ENCODE peak calls at places on chromosomes 11 and 22, in four cellular contexts. C is breast epithelium, G is A549, W is stomach. U is an unnamed sample.
A peak's percentile ranks its signal among the peaks of the same experiment; 100 is the strongest.

GRCh38 chr22:43004362-43005035 is 10.4 kb downstream of the PACSIN2 start:
- DNase-seq in C (no peak), W (no peak), G (no peak), U (no peak)

GRCh38 chr11:64850979-64851567 is 6.6 kb upstream of the CDC42BPG start:
- DNase-seq in G (no peak), C (no peak), W (peak; percentile 51), U (no peak)

GRCh38 chr11:70650075-70650909 is 252.0 kb downstream of the CTTN start:
- DNase-seq in G (peak; percentile 73), W (peak; percentile 51), C (no peak), U (peak; percentile 88)

GRCh38 chr11:35362571-35362980 is 56.8 kb downstream of the SLC1A2 start:
- DNase-seq in W (no peak), G (no peak), C (no peak), U (no peak)

GRCh38 chr11:129247129-129247528 is 55.0 kb upstream of the ARHGAP32 start:
- DNase-seq in C (no peak), W (no peak), G (peak; percentile 8), U (no peak)

GRCh38 chr11:103047837-103048236 is 44.1 kb downstream of the DCUN1D5 start:
- DNase-seq in W (no peak), G (no peak), C (no peak), U (no peak)

GRCh38 chr11:33982661-33983060 is 68.9 kb upstream of the CAPRIN1 start:
- DNase-seq in G (no peak), C (no peak), W (no peak), U (no peak)

GRCh38 chr11:77517753-77518152 is 43.9 kb upstream of the PAK1 start:
- DNase-seq in C (no peak), G (no peak), W (no peak), U (no peak)

GRCh38 chr11:77747381-77747969 is 73.0 kb downstream of the RSF1 start:
- DNase-seq in G (no peak), C (no peak), W (no peak), U (no peak)

DNA sequence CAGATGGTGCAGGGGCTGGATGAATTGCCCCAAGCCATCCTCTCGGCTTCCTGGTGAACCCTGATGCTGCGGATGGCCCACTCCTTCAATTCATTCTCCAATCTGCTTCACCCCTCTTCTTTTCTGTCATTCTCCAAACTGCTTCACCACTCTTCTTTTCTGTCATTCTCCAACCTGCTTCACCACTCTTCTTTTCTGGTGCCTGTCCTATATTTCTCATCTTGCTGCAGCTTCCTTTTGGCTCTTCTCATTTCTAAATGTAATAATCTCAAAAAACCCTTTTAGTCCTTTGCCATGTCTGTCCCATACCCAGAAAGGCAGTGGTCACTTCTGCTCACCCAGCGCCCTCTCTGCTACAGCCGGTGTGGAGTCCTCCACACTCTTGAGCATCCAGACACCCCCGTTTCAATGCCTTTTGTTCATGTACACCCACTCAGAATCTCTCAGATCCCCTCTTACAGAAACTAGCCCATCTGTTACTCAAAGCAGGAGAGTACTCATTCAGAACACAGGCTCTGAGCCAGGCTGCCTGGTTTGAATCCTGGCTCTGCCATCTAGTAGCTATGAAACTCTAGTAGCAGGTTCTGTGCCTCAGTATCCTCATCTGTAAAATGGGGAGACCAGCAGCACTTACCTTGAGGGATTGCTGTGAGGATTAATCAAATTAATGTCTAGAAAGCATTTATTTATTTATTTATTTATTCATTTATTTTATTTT is 14.9 kb downstream of the SERPIND1 start:
- DNase-seq in W (no peak), G (no peak), C (no peak), U (no peak)
- TF ChIP-seq POLR2A in W (no peak), G (no peak), C (no peak), U (no peak)

GRCh38 chr11:114192841-114193389 is 103.3 kb upstream of the NNMT start:
- DNase-seq in W (no peak), G (no peak), C (no peak), U (no peak)
- TF ChIP-seq CTCF in W (no peak), G (no peak), C (no peak), U (no peak)

GRCh38 chr11:117143390-117143789 is 697 bp upstream of the PAFAH1B2 start:
- DNase-seq in G (peak; percentile 47), C (no peak), W (peak; percentile 64), U (peak; percentile 85)

GRCh38 chr11:117146521-117146920 is 2.4 kb downstream of the PAFAH1B2 start:
- DNase-seq in C (no peak), W (no peak), G (no peak), U (no peak)

GRCh38 chr11:117145393-117145761 is 1.3 kb downstream of the PAFAH1B2 start:
- DNase-seq in W (no peak), G (peak; percentile 58), C (no peak), U (peak; percentile 48)

GRCh38 chr11:117144477-117145392 is 648 bp downstream of the PAFAH1B2 start:
- DNase-seq in W (peak; percentile 57), C (no peak), G (peak; percentile 38), U (peak; percentile 61)

GRCh38 chr11:117143871-117144476 is at the start of gene PAFAH1B2:
- DNase-seq in C (peak; percentile 96), W (peak; percentile 97), G (peak; percentile 93), U (peak; percentile 98)
- TF ChIP-seq POLR2A in C (peak; percentile 74), W (peak; percentile 92), G (peak; percentile 97), U (peak; percentile 23)

DNA sequence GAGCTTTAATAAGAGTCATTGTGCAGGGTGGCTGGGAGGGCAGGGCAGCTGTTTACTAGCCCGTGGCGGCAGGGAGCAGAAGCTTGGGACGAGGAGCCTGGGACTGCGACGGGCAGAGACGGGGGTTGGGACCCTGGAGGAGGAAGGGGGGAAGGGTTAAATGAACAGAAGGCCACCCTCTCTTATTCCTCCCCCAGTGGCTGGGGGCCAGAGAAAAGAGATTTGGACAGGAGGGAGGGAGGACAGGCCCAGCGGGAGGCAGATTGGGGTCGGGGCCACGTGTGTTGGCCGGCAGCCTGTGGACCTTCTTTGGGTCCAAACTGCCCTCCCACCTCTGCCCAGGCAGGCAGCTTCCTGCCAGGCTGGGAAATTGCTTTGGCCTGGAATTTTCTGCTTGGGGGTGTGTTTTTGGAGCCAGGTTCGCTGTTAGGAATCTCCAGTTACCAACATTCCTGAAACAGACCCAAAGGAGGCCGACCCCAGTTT is 50.2 kb downstream of the APOL3 start:
- DNase-seq in C (no peak), G (no peak), W (no peak), U (no peak)
- TF ChIP-seq CTCF in C (no peak), G (no peak), W (no peak), U (no peak)

GRCh38 chr11:105334025-105334714 is 194.6 kb upstream of the CARD18 start:
- DNase-seq in G (no peak), C (no peak), W (no peak), U (no peak)
- TF ChIP-seq POLR2A in G (no peak), C (no peak), W (no peak), U (no peak)

DNA sequence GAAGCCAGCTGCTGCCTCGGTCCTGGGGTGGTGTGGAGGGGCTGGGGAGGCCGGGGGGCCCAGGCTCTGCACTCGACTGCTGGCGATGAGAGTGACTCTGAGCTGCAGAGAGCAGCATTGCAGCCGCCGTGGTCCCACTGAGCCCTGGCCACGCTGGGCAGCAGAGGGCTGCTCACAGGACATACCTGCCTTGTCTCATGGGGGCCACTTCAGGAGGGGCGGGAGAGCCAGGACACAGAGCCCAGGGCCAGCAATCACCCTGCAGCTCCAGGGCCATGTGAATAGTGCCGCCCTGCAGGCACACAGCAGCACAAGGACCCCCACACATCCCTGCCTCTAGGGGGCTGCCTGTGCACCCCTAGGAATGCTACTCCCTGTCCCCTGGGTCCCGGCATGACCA is 147.0 kb downstream of the CRYBB2 start:
- DNase-seq in C (no peak), G (no peak), W (no peak), U (no peak)
- TF ChIP-seq CTCF in C (no peak), G (no peak), W (no peak), U (no peak)

DNA sequence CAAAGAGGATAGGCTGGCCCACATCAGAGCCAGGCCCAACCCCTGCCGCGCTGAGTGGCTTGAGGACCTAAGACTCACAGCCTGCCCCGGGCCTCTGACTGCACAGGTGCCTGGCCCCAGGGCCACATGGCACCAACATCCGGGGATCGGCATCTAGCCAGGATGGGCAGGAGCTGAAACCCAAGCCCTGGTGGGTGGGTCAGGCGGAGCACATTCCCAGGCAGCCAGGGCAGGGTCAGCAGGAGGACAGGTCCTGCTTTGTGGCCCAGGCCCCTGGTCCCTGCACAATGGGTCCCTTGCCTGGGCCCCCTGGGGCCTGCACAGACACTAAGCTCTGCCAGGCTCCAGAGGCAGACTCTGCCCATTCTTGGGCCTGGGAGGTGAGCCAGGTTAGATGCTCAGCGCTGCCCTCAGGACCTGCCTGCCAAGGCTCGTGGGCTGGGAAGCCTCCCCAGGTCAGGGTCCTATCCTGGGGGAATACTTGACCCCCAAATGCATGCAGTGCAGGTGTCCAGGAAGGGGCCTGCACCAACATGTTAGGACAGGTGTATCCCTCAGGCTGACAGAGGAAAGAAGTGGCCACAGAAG is 33.5 kb downstream of the ARVCF start:
- DNase-seq in W (no peak), C (no peak), G (no peak), U (no peak)
- TF ChIP-seq POLR2A in W (no peak), C (no peak), G (no peak), U (no peak)

GRCh38 chr11:86395061-86395551 is 20.4 kb downstream of the CCDC81 start:
- DNase-seq in C (no peak), W (no peak), G (no peak), U (peak; percentile 58)
- TF ChIP-seq CTCF in C (no peak), W (no peak), G (no peak), U (no peak)

DNA sequence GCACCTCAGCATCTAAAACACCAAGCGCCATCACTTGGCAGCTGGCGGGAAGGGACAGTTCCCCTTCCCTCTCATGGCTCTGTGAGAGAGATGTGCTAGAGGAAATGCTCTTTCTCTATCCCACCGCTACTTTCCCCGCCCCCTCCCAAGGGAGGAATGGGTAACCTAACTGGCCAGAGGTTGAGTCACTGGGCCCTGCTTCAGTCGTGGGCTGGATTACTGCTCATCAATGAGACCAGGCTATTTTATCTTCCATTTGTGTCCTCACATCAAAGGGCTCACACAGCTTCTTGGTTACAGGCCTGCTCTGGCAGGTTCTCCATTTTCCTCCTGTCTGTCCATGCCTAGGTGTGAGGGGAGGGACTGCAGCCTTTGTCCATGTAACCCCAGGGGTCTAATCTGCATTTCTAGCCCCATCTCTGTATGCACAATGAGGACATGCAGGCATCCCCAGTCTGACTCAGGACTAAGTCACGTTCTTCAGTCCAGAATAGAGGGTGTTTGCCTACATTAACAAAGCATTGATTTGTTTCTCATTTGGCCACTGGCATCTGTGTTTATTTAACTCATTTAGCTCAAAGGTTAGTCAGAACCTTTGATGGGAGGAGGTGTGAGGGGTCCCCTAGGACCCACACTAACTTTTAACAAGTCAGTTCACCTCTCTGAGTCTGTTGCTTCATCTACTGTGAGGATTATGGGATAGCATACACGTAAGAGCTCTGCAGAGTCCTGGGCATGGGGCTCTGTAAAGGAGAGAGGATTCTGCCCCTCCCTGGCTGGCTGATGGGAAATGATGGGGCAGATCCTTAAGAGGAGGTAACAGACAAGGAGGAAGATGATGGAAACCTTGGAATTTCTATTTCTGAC is 99.1 kb downstream of the XRRA1 start:
- DNase-seq in W (no peak), C (no peak), G (no peak), U (no peak)
- TF ChIP-seq POLR2A in W (no peak), C (no peak), G (no peak), U (no peak)

GRCh38 chr11:75351541-75352416 is at the start of gene ARRB1:
- DNase-seq in C (peak; percentile 74), W (peak; percentile 82), G (peak; percentile 70), U (peak; percentile 53)
- TF ChIP-seq CTCF in C (no peak), W (no peak), G (no peak), U (no peak)